ENCODE peak calls at places on chromosomes 16 and 17, in eight cellular contexts. S, R, I, L, U, O, W and X are unnamed samples.
A peak's percentile ranks its signal among the peaks of the same experiment; 100 is the strongest.

GRCh38 chr17:78709119-78709681 is 72.9 kb downstream of the CYTH1 start:
- DNase-seq in L (no peak), I (no peak), W (no peak), S (no peak), O (no peak), R (no peak), U (no peak), X (no peak)

GRCh38 chr17:28849281-28849680 is 5.5 kb upstream of the ERAL1 start:
- DNase-seq in R (no peak), O (no peak), I (no peak), S (no peak), U (peak; percentile 33), L (peak; percentile 3), W (peak; percentile 19), X (no peak)

GRCh38 chr16:30361180-30361579 is 6.1 kb upstream of the CD2BP2 start:
- DNase-seq in W (no peak), L (no peak), I (no peak), O (no peak), U (no peak), R (no peak), S (no peak), X (no peak)

GRCh38 chr16:86195863-86196630 is 297.1 kb downstream of the IRF8 start:
- DNase-seq in S (no peak), I (no peak), U (no peak), W (no peak), O (no peak), L (no peak), R (no peak), X (no peak)

GRCh38 chr17:76927577-76927976 is 59.4 kb downstream of the MGAT5B start:
- DNase-seq in R (no peak), S (no peak), W (no peak), I (no peak), O (no peak), U (no peak), L (no peak), X (no peak)

GRCh38 chr17:60173304-60173807 is 23.6 kb downstream of the CA4 start:
- DNase-seq in I (no peak), R (no peak), S (no peak), O (no peak), L (no peak), W (no peak), U (peak; percentile 82), X (no peak)

GRCh38 chr17:27756467-27757371 is 43.6 kb downstream of the NOS2 start:
- DNase-seq in O (peak; percentile 39), U (peak; percentile 42), L (no peak), I (peak; percentile 16), R (no peak), S (no peak), W (peak; percentile 88), X (peak; percentile 79)

GRCh38 chr17:78185981-78186688 is 717 bp downstream of the TK1 start:
- DNase-seq in S (no peak), O (peak; percentile 73), I (no peak), L (peak; percentile 79), W (no peak), R (no peak), U (peak; percentile 54), X (no peak)

GRCh38 chr17:66367112-66367511 is 64.7 kb downstream of the PRKCA start:
- DNase-seq in O (no peak), R (no peak), L (no peak), S (no peak), I (no peak), W (no peak), U (no peak), X (no peak)

GRCh38 chr17:5092139-5093010 is 14.1 kb downstream of the ZFP3 start:
- DNase-seq in U (no peak), S (no peak), I (no peak), O (no peak), W (no peak), L (no peak), R (no peak), X (no peak)

GRCh38 chr17:58755577-58756245 is at the start of gene PPM1E:
- DNase-seq in W (peak; percentile 79), S (peak; percentile 15), O (peak; percentile 79), L (peak; percentile 50), R (no peak), I (no peak), U (peak; percentile 63), X (peak; percentile 79)

GRCh38 chr17:48244121-48244711 is 136.7 kb downstream of the SNX11 start:
- DNase-seq in U (peak; percentile 74), I (no peak), R (no peak), W (no peak), L (no peak), S (no peak), O (peak; percentile 38), X (no peak)

GRCh38 chr16:8996891-8997290 is 33.2 kb upstream of the USP7 start:
- DNase-seq in O (no peak), U (no peak), R (no peak), S (no peak), W (no peak), I (no peak), L (no peak), X (no peak)

GRCh38 chr16:89114159-89114981 is 20.7 kb downstream of the ACSF3 start:
- DNase-seq in L (peak; percentile 45), S (no peak), R (no peak), I (no peak), U (no peak), O (no peak), W (peak; percentile 79), X (no peak)

GRCh38 chr16:84084570-84085270 is 32.0 kb downstream of the MBTPS1 start:
- DNase-seq in I (peak; percentile 24), R (no peak), U (peak; percentile 71), O (peak; percentile 89), L (peak; percentile 61), W (no peak), S (peak; percentile 55), X (peak; percentile 64)

GRCh38 chr17:76270127-76270592 is 5.0 kb downstream of the UBALD2 start:
- DNase-seq in O (no peak), R (no peak), U (no peak), I (no peak), W (no peak), L (no peak), S (no peak), X (no peak)

GRCh38 chr16:27625050-27625697 is 75.2 kb downstream of the KATNIP start:
- DNase-seq in I (no peak), U (peak; percentile 56), O (no peak), S (no peak), R (no peak), L (no peak), W (no peak), X (no peak)

GRCh38 chr16:56347166-56347565 is 78.2 kb downstream of the AMFR start:
- DNase-seq in L (peak; percentile 8), I (no peak), S (no peak), O (no peak), R (no peak), W (peak; percentile 59), U (no peak), X (no peak)

GRCh38 chr16:66359012-66359411 is 7.5 kb upstream of the CDH5 start:
- DNase-seq in S (no peak), U (peak; percentile 90), L (no peak), W (no peak), R (no peak), I (no peak), O (peak; percentile 49), X (no peak)

GRCh38 chr17:64315032-64315490 is 52.0 kb upstream of the TEX2 start:
- DNase-seq in R (peak; percentile 92), S (no peak), O (no peak), I (no peak), W (peak; percentile 97), U (peak; percentile 64), L (peak; percentile 93), X (no peak)

GRCh38 chr16:15736529-15736928 is 86.5 kb downstream of the NDE1 start:
- DNase-seq in I (no peak), W (no peak), L (no peak), O (no peak), S (no peak), R (no peak), U (no peak), X (no peak)

GRCh38 chr17:16486373-16487250 is 5.4 kb downstream of the LRRC75A start:
- DNase-seq in O (no peak), U (peak; percentile 77), W (peak; percentile 89), R (peak; percentile 71), S (no peak), I (no peak), L (peak; percentile 86), X (peak; percentile 54)

GRCh38 chr17:42573095-42573494 is 4.4 kb downstream of the PSMC3IP start:
- DNase-seq in R (no peak), U (no peak), S (no peak), I (no peak), L (no peak), O (no peak), W (no peak), X (no peak)